ENCODE peak calls at places on chromosomes 2 and 18, in nine cellular contexts. Y, S, H, E, M, N, G, A and C are unnamed samples.

GRCh38 chr18:8989855-8990254 is 112.6 kb upstream of the NDUFV2 start:
- DNase-seq in N (no peak), A (no peak), H (no peak), S (no peak), M (no peak), E (no peak), Y (no peak), G (no peak), C (no peak)

GRCh38 chr2:189347540-189347939 is 93.7 kb upstream of the WDR75 start:
- DNase-seq in G (peak), H (no peak), M (no peak), E (peak), N (no peak), S (peak), A (peak), Y (peak), C (peak)

GRCh38 chr2:99706734-99707133 is 216.9 kb upstream of the REV1 start:
- DNase-seq in Y (no peak), E (no peak), N (no peak), G (no peak), S (no peak), M (no peak), H (no peak), A (no peak), C (no peak)

GRCh38 chr18:50287028-50287440 is 458 bp downstream of the CXXC1 start:
- DNase-seq in S (no peak), Y (no peak), M (no peak), E (no peak), G (no peak), A (no peak), H (no peak), N (no peak), C (no peak)

GRCh38 chr2:168851674-168852320 is 38.4 kb downstream of the SPC25 start:
- DNase-seq in H (no peak), E (peak), A (peak), M (no peak), S (peak), Y (peak), G (no peak), N (no peak), C (peak)

GRCh38 chr2:85744771-85745601 is 8.8 kb upstream of the ATOH8 start:
- DNase-seq in H (peak), Y (no peak), N (peak), S (no peak), A (no peak), M (no peak), E (peak), G (peak), C (peak)

GRCh38 chr2:117828870-117829269 is 14.4 kb downstream of the DDX18 start:
- DNase-seq in M (no peak), Y (no peak), E (no peak), S (no peak), G (no peak), A (no peak), N (no peak), H (no peak), C (no peak)

GRCh38 chr2:207008105-207008990 is 69.0 kb downstream of the CPO start:
- DNase-seq in E (peak), S (no peak), Y (no peak), G (no peak), N (no peak), H (no peak), M (no peak), A (no peak), C (no peak)

GRCh38 chr2:163768881-163769681 is 33.3 kb upstream of the FIGN start:
- DNase-seq in S (no peak), N (no peak), A (no peak), H (no peak), E (no peak), Y (no peak), G (no peak), M (no peak), C (no peak)

GRCh38 chr2:26217720-26218119 is 26.7 kb downstream of the HADHA start:
- DNase-seq in H (no peak), S (no peak), E (no peak), A (no peak), N (no peak), M (no peak), G (no peak), Y (no peak), C (no peak)

GRCh38 chr2:52974127-52974526 is 793.5 kb upstream of the CHAC2 start:
- DNase-seq in M (no peak), Y (no peak), A (no peak), S (no peak), N (no peak), G (no peak), E (no peak), H (no peak), C (no peak)